ENCODE peak calls at places on chromosomes 1 and 21, in four cellular contexts. L is left lung; Z is NCI-H1436 treated with DMSO at 0.1 percent for 48 hours; R is stimulated activated CD4-positive, alpha-beta T cell treated with anti-CD3 and anti-CD28 coated beads, Interleukin-1b, Interleukin-23, amount 100 ng/mL, for 24 hours. X is an unnamed sample.

GRCh38 chr1:239718997-239719628 is 332.7 kb downstream of the CHRM3 start:
- DNase-seq in L (no peak), Z (no peak), R (no peak), X (no peak)

GRCh38 chr1:39297534-39297933 is 93.0 kb downstream of the MACF1 start:
- DNase-seq in L (no peak), Z (no peak), R (no peak), X (no peak)

GRCh38 chr1:206566976-206567375 is 45.3 kb downstream of the EIF2D start:
- DNase-seq in L (no peak), Z (no peak), R (no peak), X (no peak)

GRCh38 chr1:67149179-67149770 is 14.5 kb upstream of the C1orf141 start:
- DNase-seq in L (peak), Z (peak), R (no peak), X (peak)

GRCh38 chr1:10706514-10706913 is 89.9 kb downstream of the CASZ1 start:
- DNase-seq in L (no peak), Z (no peak), R (no peak), X (no peak)

GRCh38 chr1:66320231-66320630 is 213.7 kb upstream of the SGIP1 start:
- DNase-seq in L (no peak), Z (no peak), R (no peak), X (no peak)

GRCh38 chr21:29196021-29196663 is 65.7 kb downstream of the MAP3K7CL start:
- DNase-seq in L (peak), Z (no peak), R (peak), X (peak)

GRCh38 chr1:202909494-202909893 is 17.5 kb downstream of the KLHL12 start:
- DNase-seq in L (no peak), Z (no peak), R (no peak), X (no peak)

GRCh38 chr1:41557751-41558455 is 73.4 kb upstream of the EDN2 start:
- DNase-seq in L (no peak), Z (no peak), R (no peak), X (no peak)

GRCh38 chr1:60903591-60903990 is 178.8 kb upstream of the NFIA start:
- DNase-seq in L (no peak), Z (no peak), R (no peak), X (no peak)

GRCh38 chr1:48019714-48020315 is 22.6 kb upstream of the TRABD2B start:
- DNase-seq in L (no peak), Z (no peak), R (no peak), X (no peak)

GRCh38 chr21:18138507-18138906 is 106.1 kb upstream of the CHODL start:
- DNase-seq in L (no peak), Z (no peak), R (no peak), X (no peak)

GRCh38 chr1:76568839-76569238 is 298.4 kb upstream of the ST6GALNAC5 start:
- DNase-seq in L (no peak), Z (no peak), R (no peak), X (no peak)

X was measured in SW 1271.